ENCODE peak calls at places on chromosomes 7 and 10, in four cellular contexts. M is CD8-positive, alpha-beta T cell; O is keratinocyte; Q is body of pancreas. J is an unnamed sample.

GRCh38 chr10:108911814-108912541 is 1011.3 kb downstream of the XPNPEP1 start:
- DNase-seq in M (no peak), O (no peak), Q (peak; percentile 72), J (no peak)

GRCh38 chr10:103792547-103792946 is 62.8 kb downstream of the SH3PXD2A start:
- DNase-seq in O (no peak), Q (no peak), M (no peak), J (no peak)

GRCh38 chr7:7292085-7292484 is 109.7 kb downstream of the C1GALT1 start:
- DNase-seq in O (no peak), M (no peak), Q (no peak), J (no peak)

GRCh38 chr10:33609546-33609945 is 275.1 kb upstream of the NRP1 start:
- DNase-seq in Q (no peak), O (no peak), M (no peak), J (no peak)

GRCh38 chr10:6445671-6446278 is 134.3 kb downstream of the PRKCQ start:
- DNase-seq in Q (peak; percentile 38), M (peak; percentile 58), O (no peak), J (peak; percentile 69)

GRCh38 chr10:14032406-14032998 is 298.2 kb downstream of the FRMD4A start:
- DNase-seq in Q (peak; percentile 28), M (peak; percentile 55), O (no peak), J (peak; percentile 28)

GRCh38 chr10:42367532-42368230 is 270.7 kb downstream of the ZNF33B start:
- DNase-seq in M (no peak), O (no peak), Q (peak; percentile 93), J (peak; percentile 1)

GRCh38 chr7:142697270-142697669 is 52.0 kb upstream of the PRSS1 start:
- DNase-seq in Q (no peak), O (no peak), M (no peak), J (no peak)

GRCh38 chr10:18400201-18400910 is 251.0 kb downstream of the NSUN6 start:
- DNase-seq in M (no peak), O (no peak), Q (peak; percentile 68), J (peak; percentile 42)

GRCh38 chr7:95269640-95270039 is 54.7 kb downstream of the PON1 start:
- DNase-seq in Q (no peak), O (no peak), M (no peak), J (no peak)

GRCh38 chr10:20551761-20552160 is 345.4 kb downstream of the NEBL start:
- DNase-seq in Q (no peak), M (no peak), O (no peak), J (no peak)

GRCh38 chr10:84298077-84298476 is 30.3 kb upstream of the CCSER2 start:
- DNase-seq in O (no peak), Q (no peak), M (no peak), J (no peak)

GRCh38 chr7:4631664-4632171 is 50.4 kb upstream of the FOXK1 start:
- DNase-seq in M (no peak), O (no peak), Q (peak; percentile 66), J (no peak)

GRCh38 chr7:46539892-46540483 is 618.9 kb upstream of the IGFBP3 start:
- DNase-seq in O (no peak), Q (no peak), M (no peak), J (no peak)

GRCh38 chr7:12385364-12385786 is 18.3 kb downstream of the VWDE start:
- DNase-seq in M (no peak), Q (no peak), O (no peak), J (no peak)

GRCh38 chr10:102763037-102763607 is 19.4 kb downstream of the WBP1L start:
- DNase-seq in Q (no peak), O (no peak), M (no peak), J (no peak)

GRCh38 chr7:43112941-43113621 is 634 bp downstream of the HECW1 start:
- DNase-seq in M (no peak), O (no peak), Q (peak; percentile 39), J (no peak)

GRCh38 chr10:6274504-6274903 is 71.8 kb downstream of the PFKFB3 start:
- DNase-seq in M (no peak), O (no peak), Q (no peak), J (no peak)

GRCh38 chr10:75400769-75401568 is 595 bp downstream of the ZNF503 start:
- DNase-seq in O (no peak), M (no peak), Q (peak; percentile 65), J (no peak)

GRCh38 chr10:60427709-60428386 is 38.2 kb upstream of the ANK3 start:
- DNase-seq in Q (no peak), M (no peak), O (no peak), J (no peak)

GRCh38 chr7:154693646-154694045 is 309.3 kb downstream of the PAXIP1 start:
- DNase-seq in Q (no peak), O (no peak), M (no peak), J (no peak)

GRCh38 chr10:90966146-90966545 is 45.3 kb upstream of the ANKRD1 start:
- DNase-seq in M (no peak), O (no peak), Q (no peak), J (no peak)

GRCh38 chr10:118311505-118311904 is 30.6 kb downstream of the FAM204A start:
- DNase-seq in O (no peak), M (no peak), Q (no peak), J (no peak)

GRCh38 chr10:97333601-97334369 is 744 bp downstream of the FRAT2 start:
- DNase-seq in O (no peak), M (peak; percentile 31), Q (peak; percentile 61), J (peak; percentile 57)

GRCh38 chr10:75408911-75409885 is 7.6 kb upstream of the ZNF503 start:
- DNase-seq in O (no peak), M (no peak), Q (peak; percentile 89), J (no peak)

GRCh38 chr10:46555366-46555712 is 1.1 kb downstream of the GPRIN2 start:
- DNase-seq in O (no peak), Q (peak; percentile 23), M (no peak), J (no peak)

GRCh38 chr7:25031007-25031406 is 51.0 kb upstream of the OSBPL3 start:
- DNase-seq in O (no peak), Q (no peak), M (no peak), J (no peak)

DNA sequence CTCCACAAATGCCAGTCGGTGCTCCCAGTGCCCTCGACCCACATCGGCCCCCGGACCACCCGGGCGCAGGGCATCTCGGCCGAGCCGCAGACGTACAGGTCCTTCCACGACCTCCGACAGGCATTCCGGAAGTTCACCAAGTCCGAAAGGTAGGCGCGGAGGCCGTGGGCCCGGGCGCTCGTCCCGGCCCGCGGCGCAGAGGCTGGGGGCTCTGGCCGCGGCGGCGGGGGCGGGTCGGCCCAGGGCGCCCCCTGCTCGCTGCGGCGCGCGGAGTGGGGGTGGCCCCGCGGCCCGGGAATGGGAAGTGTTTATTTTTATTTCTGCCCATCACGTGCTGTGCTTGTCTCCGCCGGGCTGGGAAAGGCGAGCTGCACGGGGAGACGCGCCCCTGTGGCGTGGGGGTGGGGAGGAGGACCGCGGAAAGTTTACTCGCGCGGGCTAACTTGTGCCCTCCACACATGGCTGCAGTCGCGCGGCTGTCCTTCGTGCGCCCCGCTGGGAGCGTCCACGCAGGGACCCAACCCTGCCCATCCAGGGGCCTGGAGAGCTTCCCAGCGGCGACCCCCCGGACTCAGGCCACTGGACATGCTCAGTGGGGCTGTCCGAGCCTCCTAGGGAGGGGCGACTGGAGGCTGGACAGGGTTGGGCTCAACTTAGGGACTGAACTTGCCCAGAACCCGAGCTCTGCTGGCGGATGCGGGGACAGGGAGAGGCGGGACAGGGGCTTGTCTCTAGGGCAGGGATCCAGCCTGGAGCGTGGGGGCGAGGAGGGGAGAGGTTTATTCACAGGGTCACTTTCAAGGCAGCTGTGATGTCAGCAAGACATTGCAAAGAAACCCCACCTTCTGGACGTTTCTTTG is 82.6 kb upstream of the PRKG1 start:
- DNase-seq in O (no peak), M (no peak), Q (peak; percentile 65), J (no peak)
- H3K27me3 ChIP-seq in O (peaks cover 35% of the 10 kb centered on the region), M (peaks cover 8% of the 10 kb centered on the region), Q (no peaks in the 10 kb centered on the region), J (peaks cover 38% of the 10 kb centered on the region)

DNA sequence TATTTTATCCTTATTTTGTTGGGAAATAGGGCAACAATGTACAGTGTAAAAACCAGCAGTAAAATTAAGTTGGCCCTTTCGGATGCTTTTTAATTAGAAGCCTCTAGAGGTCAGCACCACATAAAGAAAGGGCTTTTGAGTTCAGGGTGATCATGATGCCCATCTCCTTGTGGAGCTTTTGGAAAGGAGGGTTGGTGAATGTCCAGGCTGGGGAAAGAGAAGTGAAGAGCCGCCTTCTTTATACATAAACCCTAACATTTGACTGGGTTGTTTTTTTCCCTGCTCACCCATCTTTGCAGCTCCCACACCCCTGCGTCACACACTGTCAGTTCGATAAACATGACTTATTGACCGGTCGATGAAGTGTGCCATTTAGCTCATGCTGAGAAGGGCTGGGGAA is 29.8 kb downstream of the MTURN start:
- DNase-seq in Q (no peak), M (no peak), O (no peak), J (peak; percentile 51)
- H3K4me1 ChIP-seq in Q (peaks cover 25% of the 10 kb centered on the region), M (peaks cover 25% of the 10 kb centered on the region), O (peaks cover 67% of the 10 kb centered on the region), J (peaks cover 16% of the 10 kb centered on the region)

GRCh38 chr7:27088002-27088931 is 7.5 kb downstream of the HOXA1 start:
- DNase-seq in M (no peak), Q (no peak), O (no peak), J (no peak)
- H3K27me3 ChIP-seq in M (peaks cover 16% of the 10 kb centered on the region), Q (no peaks in the 10 kb centered on the region), O (no peaks in the 10 kb centered on the region), J (peaks cover 51% of the 10 kb centered on the region)

DNA sequence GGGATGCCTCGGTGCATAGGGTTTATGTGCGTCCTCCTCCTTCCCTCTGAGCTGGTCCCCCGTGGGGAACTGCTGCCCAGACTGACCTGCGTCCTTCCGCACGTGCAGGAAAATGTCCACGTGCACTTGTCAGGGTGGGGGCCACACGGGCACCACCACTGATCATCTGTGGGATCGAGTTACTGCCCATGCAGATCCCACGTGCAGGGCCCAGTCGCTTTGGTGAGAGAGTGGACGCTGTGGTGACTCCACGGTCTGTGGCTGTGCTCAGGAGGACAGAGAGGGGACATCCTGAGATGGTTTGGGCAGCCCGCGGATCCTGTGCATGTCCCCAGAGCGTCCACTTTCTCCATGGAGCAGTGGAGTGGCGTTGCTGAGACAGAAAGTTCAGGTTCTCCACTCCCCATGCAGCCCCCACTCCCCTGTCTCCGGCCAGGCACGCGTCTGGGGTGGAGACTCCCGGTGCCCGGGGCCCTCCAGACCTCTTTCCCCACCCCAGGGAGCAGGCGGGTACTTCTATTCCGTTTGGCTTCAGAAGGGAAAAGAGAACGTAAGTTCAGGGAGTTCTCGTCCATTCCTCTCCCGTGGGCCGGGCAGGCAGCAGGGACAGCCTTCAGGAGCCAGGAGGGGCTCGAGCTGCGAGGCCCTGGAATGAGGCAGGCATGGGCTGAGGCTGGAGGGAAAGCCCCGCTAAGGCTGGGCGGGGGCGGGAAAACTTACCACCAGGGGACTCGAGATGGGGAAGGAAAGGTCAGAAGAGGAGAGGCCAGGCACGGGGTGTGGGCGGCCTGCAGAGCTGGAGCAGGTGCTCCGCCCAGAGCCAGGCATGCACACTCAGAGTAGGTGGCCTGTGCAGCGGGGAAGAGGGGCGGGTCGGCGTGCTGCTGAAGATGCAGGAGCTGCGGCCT is 59.9 kb downstream of the EGFR start:
- DNase-seq in O (no peak), M (no peak), Q (no peak), J (no peak)
- H3K4me1 ChIP-seq in O (peaks cover 53% of the 10 kb centered on the region), M (no peaks in the 10 kb centered on the region), Q (peaks cover 75% of the 10 kb centered on the region), J (peaks cover 6% of the 10 kb centered on the region)